ENCODE peak calls at places on chromosomes 12 and 14, in four cellular contexts. One of them, this sample, is unnamed.

GRCh38 chr14:91284791-91285548 is 40.5 kb upstream of the GPR68 start:
- DNase-seq in A549: no peak
- DNase-seq in HepG2: no peak
- DNase-seq in K562: no peak
- DNase-seq in this sample: no peak

GRCh38 chr14:65972346-65972745 is 513.8 kb upstream of the CCDC196 start:
- DNase-seq in HepG2: no peak
- DNase-seq in K562: no peak
- DNase-seq in A549: no peak
- DNase-seq in this sample: no peak

GRCh38 chr12:75658826-75659823 is 147.7 kb upstream of the KRR1 start:
- DNase-seq in A549: peak; percentile 46
- DNase-seq in HepG2: no peak
- DNase-seq in K562: peak; percentile 28
- DNase-seq in this sample: no peak

GRCh38 chr12:66647034-66647691 is 31.7 kb downstream of the GRIP1 start:
- DNase-seq in A549: no peak
- DNase-seq in K562: no peak
- DNase-seq in HepG2: no peak
- DNase-seq in this sample: no peak

GRCh38 chr12:112319395-112319794 is 62.8 kb downstream of the HECTD4 start:
- DNase-seq in A549: no peak
- DNase-seq in HepG2: peak; percentile 12
- DNase-seq in K562: no peak
- DNase-seq in this sample: no peak

GRCh38 chr12:57089259-57090245 is 638 bp downstream of the NAB2 start:
- DNase-seq in HepG2: no peak
- DNase-seq in K562: peak; percentile 84
- DNase-seq in A549: no peak
- DNase-seq in this sample: peak; percentile 38

GRCh38 chr12:8644345-8645248 is 18.0 kb downstream of the MFAP5 start:
- DNase-seq in A549: no peak
- DNase-seq in HepG2: no peak
- DNase-seq in K562: no peak
- DNase-seq in this sample: no peak

GRCh38 chr12:132030367-132031038 is 80.8 kb downstream of the EP400 start:
- DNase-seq in K562: no peak
- DNase-seq in A549: no peak
- DNase-seq in HepG2: no peak
- DNase-seq in this sample: no peak

GRCh38 chr12:53791735-53792326 is 40.1 kb upstream of the CISTR start:
- DNase-seq in K562: peak; percentile 49
- DNase-seq in HepG2: no peak
- DNase-seq in A549: peak; percentile 42
- DNase-seq in this sample: peak; percentile 62
- TF ChIP-seq NR3C1 in K562: no peak
- TF ChIP-seq NR3C1 in HepG2: no peak
- TF ChIP-seq NR3C1 in A549: no peak
- TF ChIP-seq NR3C1 in this sample: no peak

GRCh38 chr12:47903927-47904646 is 707 bp downstream of the VDR start:
- DNase-seq in A549: peak; percentile 25
- DNase-seq in K562: peak; percentile 64
- DNase-seq in HepG2: no peak
- DNase-seq in this sample: no peak
- TF ChIP-seq NR3C1 in A549: no peak
- TF ChIP-seq NR3C1 in K562: no peak
- TF ChIP-seq NR3C1 in HepG2: no peak
- TF ChIP-seq NR3C1 in this sample: no peak

GRCh38 chr12:95996034-95996658 is at the start of gene HAL:
- DNase-seq in K562: no peak
- DNase-seq in A549: peak; percentile 29
- DNase-seq in HepG2: peak; percentile 86
- DNase-seq in this sample: no peak
- TF ChIP-seq NR3C1 in K562: no peak
- TF ChIP-seq NR3C1 in A549: no peak
- TF ChIP-seq NR3C1 in HepG2: no peak
- TF ChIP-seq NR3C1 in this sample: no peak

DNA sequence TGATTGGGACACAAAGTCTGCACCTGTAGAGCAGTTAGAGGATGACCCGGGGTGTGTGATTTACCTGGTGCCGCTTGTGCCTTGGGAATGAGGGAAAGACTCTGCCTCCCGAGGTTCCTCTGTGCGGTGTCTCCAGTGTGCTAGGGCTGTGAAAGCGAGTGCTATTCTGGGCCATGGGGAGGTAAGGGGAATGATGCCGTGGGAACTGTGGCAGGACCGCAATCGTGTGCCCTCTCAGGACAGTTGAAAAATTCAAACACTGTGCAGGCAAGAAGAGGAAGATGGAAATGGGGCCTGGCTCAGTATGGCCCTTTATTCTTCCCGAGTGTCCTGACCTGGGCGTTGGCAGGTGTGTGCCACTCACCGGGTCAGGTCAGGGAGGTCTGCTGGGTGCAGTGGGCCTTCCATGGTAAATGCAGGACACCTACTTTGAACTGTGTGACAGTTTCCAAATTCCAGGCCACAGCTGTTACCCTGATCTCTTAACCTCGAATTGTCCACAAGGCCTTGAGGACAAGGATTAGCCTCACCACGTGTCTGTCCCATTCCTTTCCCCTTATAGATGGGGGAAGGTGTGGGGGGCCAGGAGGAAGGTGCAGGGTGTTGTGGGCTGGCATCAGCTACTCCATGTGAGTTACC is 1.4 kb downstream of the SIVA1 start:
- DNase-seq in K562: no peak
- DNase-seq in HepG2: no peak
- DNase-seq in A549: no peak
- DNase-seq in this sample: no peak
- TF ChIP-seq NR3C1 in K562: no peak
- TF ChIP-seq NR3C1 in HepG2: no peak
- TF ChIP-seq NR3C1 in A549: no peak
- TF ChIP-seq NR3C1 in this sample: no peak

DNA sequence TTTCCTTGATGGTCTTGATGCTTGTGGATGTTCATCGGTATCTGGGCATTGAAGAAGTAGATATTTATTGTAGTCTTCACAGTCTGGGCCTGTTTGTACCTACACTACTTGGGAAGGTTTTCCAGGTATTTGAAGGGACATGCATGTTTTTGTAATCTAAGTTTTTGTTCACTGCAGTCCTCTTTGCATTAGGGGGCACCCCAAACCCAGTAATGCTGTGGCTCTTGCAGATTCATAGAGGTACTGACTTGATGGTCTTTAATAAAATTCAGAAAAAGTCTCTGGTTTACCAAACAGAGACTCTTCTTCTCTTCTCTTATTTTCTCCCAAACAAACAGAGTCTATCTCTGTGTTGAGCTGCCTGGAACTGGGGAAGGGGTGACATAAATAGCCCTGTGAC is 150.9 kb upstream of the SLC16A7 start:
- DNase-seq in K562: no peak
- DNase-seq in A549: no peak
- DNase-seq in HepG2: no peak
- DNase-seq in this sample: peak; percentile 15
- TF ChIP-seq NR3C1 in K562: no peak
- TF ChIP-seq NR3C1 in A549: no peak
- TF ChIP-seq NR3C1 in HepG2: no peak
- TF ChIP-seq NR3C1 in this sample: no peak

GRCh38 chr14:76497550-76498484 is 121.9 kb downstream of the ESRRB start:
- DNase-seq in A549: peak; percentile 20
- DNase-seq in K562: peak; percentile 10
- DNase-seq in HepG2: no peak
- DNase-seq in this sample: peak; percentile 37
- TF ChIP-seq NR3C1 in A549: no peak
- TF ChIP-seq NR3C1 in K562: no peak
- TF ChIP-seq NR3C1 in HepG2: no peak
- TF ChIP-seq NR3C1 in this sample: no peak

GRCh38 chr14:101968186-101968585 is 3.8 kb downstream of the DYNC1H1 start:
- DNase-seq in K562: no peak
- DNase-seq in A549: no peak
- DNase-seq in HepG2: no peak
- DNase-seq in this sample: no peak

GRCh38 chr14:101970830-101971400 is 6.5 kb downstream of the DYNC1H1 start:
- DNase-seq in K562: no peak
- DNase-seq in A549: no peak
- DNase-seq in HepG2: no peak
- DNase-seq in this sample: no peak

GRCh38 chr14:101966742-101967141 is 2.4 kb downstream of the DYNC1H1 start:
- DNase-seq in K562: no peak
- DNase-seq in A549: no peak
- DNase-seq in HepG2: no peak
- DNase-seq in this sample: no peak

GRCh38 chr14:101972126-101972785 is 7.9 kb downstream of the DYNC1H1 start:
- DNase-seq in A549: peak; percentile 97
- DNase-seq in K562: peak; percentile 72
- DNase-seq in HepG2: peak; percentile 90
- DNase-seq in this sample: no peak

DNA sequence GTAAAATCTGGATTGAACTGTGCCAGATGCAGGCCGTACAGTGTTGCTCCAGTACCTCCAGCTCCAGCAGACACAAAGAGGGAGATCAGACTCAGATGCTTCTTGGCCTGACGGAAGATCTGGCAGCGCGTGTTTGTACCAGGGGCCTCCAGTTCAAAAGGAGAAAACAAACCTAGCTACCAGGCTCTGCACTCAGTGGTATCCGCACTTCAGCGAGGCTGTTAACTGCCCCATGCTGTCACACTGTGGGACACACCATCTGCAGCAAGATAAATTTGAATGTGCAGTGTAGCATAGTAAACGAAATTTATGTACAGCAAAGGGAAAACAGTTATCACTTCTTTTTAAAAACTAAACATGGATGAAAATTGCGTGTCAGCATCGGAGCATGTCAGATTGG is 5.1 kb downstream of the DYNC1H1 start:
- DNase-seq in K562: no peak
- DNase-seq in HepG2: no peak
- DNase-seq in A549: no peak
- DNase-seq in this sample: no peak
- TF ChIP-seq NR3C1 in K562: no peak
- TF ChIP-seq NR3C1 in HepG2: no peak
- TF ChIP-seq NR3C1 in A549: no peak
- TF ChIP-seq NR3C1 in this sample: no peak

GRCh38 chr12:102885043-102885932 is 31.8 kb downstream of the PAH start:
- DNase-seq in HepG2: peak; percentile 93
- DNase-seq in K562: no peak
- DNase-seq in A549: no peak
- DNase-seq in this sample: no peak
- TF ChIP-seq NR3C1 in HepG2: no peak
- TF ChIP-seq NR3C1 in K562: no peak
- TF ChIP-seq NR3C1 in A549: no peak
- TF ChIP-seq NR3C1 in this sample: no peak